ENCODE peak calls at places on chromosome 14, in nine cellular contexts. D, E, X, W, Q, O, M, H and P are unnamed samples.

GRCh38 chr14:80926706-80927384 is 14.7 kb downstream of the CEP128 start:
- DNase-seq in M (peak), O (no peak), D (no peak), H (no peak), W (no peak), E (no peak), X (no peak), Q (no peak), P (no peak)

GRCh38 chr14:72404998-72405397 is 472.8 kb downstream of the RGS6 start:
- DNase-seq in Q (no peak), W (no peak), E (no peak), O (no peak), D (no peak), X (no peak), H (no peak), M (no peak), P (no peak)

GRCh38 chr14:100031506-100032281 is 33.5 kb upstream of the EVL start:
- DNase-seq in H (peak), D (no peak), X (no peak), W (no peak), Q (peak), M (peak), O (peak), E (peak), P (peak)

GRCh38 chr14:51095854-51096823 is 1.2 kb upstream of the TRIM9 start:
- DNase-seq in E (no peak), W (no peak), O (no peak), X (no peak), M (peak), D (no peak), Q (no peak), H (peak), P (peak)

GRCh38 chr14:89212386-89213235 is 204.4 kb downstream of the FOXN3 start:
- DNase-seq in W (no peak), Q (peak), M (no peak), X (no peak), O (no peak), H (peak), E (no peak), D (no peak), P (no peak)

GRCh38 chr14:73731111-73731510 is 16.9 kb upstream of the PNMA1 start:
- DNase-seq in Q (no peak), X (peak), D (no peak), W (no peak), H (peak), M (no peak), O (no peak), E (no peak), P (no peak)

GRCh38 chr14:102778616-102779351 is 1.5 kb downstream of the TRAF3 start:
- DNase-seq in Q (peak), E (no peak), O (no peak), H (no peak), W (no peak), X (no peak), D (no peak), M (peak), P (no peak)

GRCh38 chr14:24879661-24880381 is 170.1 kb downstream of the STXBP6 start:
- DNase-seq in O (no peak), W (no peak), Q (no peak), M (no peak), H (no peak), E (no peak), D (no peak), X (no peak), P (no peak)

GRCh38 chr14:60188115-60188514 is 22.9 kb upstream of the DHRS7 start:
- DNase-seq in M (no peak), W (no peak), X (no peak), Q (no peak), D (no peak), O (no peak), E (no peak), H (no peak), P (no peak)

GRCh38 chr14:95500772-95501401 is 15.6 kb downstream of the SYNE3 start:
- DNase-seq in Q (peak), M (peak), X (no peak), H (peak), D (peak), O (no peak), E (no peak), W (peak), P (no peak)
- TF ChIP-seq CTCF in Q (no peak), M (no peak), X (no peak), H (no peak), D (no peak), O (no peak), E (no peak), W (no peak), P (no peak)

GRCh38 chr14:90759370-90760054 is 56.7 kb downstream of the TTC7B start:
- DNase-seq in D (peak), H (peak), E (no peak), O (no peak), M (no peak), Q (no peak), X (peak), W (no peak), P (no peak)
- TF ChIP-seq POLR2A in D (no peak), H (no peak), E (no peak), O (no peak), M (no peak), Q (no peak), X (no peak), W (no peak), P (no peak)

GRCh38 chr14:21192875-21193535 is 37.1 kb upstream of the OR5AU1 start:
- DNase-seq in D (no peak), X (no peak), H (no peak), O (no peak), M (peak), E (no peak), W (no peak), Q (no peak), P (no peak)

GRCh38 chr14:21191261-21191808 is 35.5 kb upstream of the OR5AU1 start:
- DNase-seq in O (no peak), D (no peak), M (no peak), Q (no peak), X (no peak), W (no peak), E (no peak), H (no peak), P (no peak)

GRCh38 chr14:21191809-21192446 is 36.1 kb upstream of the OR5AU1 start:
- DNase-seq in O (peak), W (peak), Q (no peak), E (no peak), X (peak), H (peak), D (peak), M (no peak), P (peak)

GRCh38 chr14:21194597-21194996 is 38.7 kb upstream of the OR5AU1 start:
- DNase-seq in Q (no peak), D (no peak), O (no peak), E (no peak), W (no peak), X (no peak), H (no peak), M (no peak), P (no peak)

DNA sequence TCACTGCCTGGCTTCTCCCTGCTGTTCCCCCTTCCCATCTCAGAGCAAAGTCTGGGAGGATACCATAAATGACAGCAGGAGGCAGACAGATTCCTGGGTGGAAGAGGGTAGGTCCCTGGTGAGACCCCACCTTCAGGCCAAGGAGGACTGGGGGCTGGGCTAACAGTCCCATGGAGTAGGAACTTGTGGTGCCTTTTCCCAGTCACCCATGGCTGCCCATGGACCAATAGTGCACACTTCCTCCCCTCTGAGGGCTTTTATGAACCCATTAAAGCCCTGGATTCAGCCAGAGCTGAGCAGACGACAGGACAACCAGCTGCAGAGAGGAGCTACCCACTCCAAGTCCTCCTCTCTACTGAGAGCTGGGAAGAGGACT is 36.6 kb upstream of the OR5AU1 start:
- DNase-seq in W (no peak), D (no peak), Q (no peak), X (no peak), H (no peak), E (no peak), M (no peak), O (no peak), P (no peak)
- H3K4me3 ChIP-seq in W (no peak), D (peak), Q (no peak), X (no peak), H (no peak), E (peak), M (peak), O (peak), P (no peak)

GRCh38 chr14:63852817-63853730 is at the start of gene SYNE2:
- DNase-seq in O (peak), E (peak), Q (peak), H (peak), X (peak), D (peak), W (peak), M (peak), P (peak)
- TF ChIP-seq CTCF in O (peak), E (no peak), Q (no peak), H (peak), X (peak), D (no peak), W (peak), M (peak), P (no peak)

GRCh38 chr14:22837059-22837749 is 819 bp downstream of the MMP14 start:
- DNase-seq in D (peak), X (peak), M (peak), E (no peak), W (peak), Q (peak), H (peak), O (peak), P (peak)
- TF ChIP-seq POLR2A in D (no peak), X (peak), M (no peak), E (peak), W (no peak), Q (no peak), H (no peak), O (no peak), P (no peak)

DNA sequence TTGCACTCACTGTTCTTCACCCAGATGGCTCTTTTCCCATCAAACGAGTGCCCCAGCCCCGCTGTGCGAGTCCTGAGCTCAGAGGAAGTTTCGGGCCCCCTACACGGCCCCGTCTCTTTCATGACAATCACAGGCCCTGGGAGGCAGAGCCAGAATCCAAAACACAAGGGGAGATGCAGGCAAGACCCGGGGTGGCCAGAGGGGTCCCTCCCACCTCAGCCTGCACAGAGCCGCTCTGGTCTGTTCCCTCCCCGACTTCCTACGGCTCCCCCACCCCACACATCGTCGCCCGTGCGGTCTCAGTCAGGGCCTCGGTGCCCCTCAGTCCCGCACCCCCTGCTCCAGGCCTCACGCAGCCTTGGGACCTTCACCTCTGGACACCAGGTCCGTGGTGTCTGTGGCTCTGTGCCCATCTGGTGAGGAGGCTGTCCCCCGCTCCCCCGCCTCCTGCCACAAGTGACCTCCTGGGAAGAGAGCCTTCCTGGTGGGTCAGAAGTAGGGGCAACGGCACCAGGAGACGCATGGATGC is 8.9 kb downstream of the GPR132 start:
- DNase-seq in Q (no peak), D (no peak), O (no peak), M (no peak), X (no peak), E (no peak), W (no peak), H (no peak), P (no peak)
- H3K4me3 ChIP-seq in Q (no peak), D (no peak), O (no peak), M (no peak), X (no peak), E (no peak), W (no peak), H (no peak), P (no peak)

DNA sequence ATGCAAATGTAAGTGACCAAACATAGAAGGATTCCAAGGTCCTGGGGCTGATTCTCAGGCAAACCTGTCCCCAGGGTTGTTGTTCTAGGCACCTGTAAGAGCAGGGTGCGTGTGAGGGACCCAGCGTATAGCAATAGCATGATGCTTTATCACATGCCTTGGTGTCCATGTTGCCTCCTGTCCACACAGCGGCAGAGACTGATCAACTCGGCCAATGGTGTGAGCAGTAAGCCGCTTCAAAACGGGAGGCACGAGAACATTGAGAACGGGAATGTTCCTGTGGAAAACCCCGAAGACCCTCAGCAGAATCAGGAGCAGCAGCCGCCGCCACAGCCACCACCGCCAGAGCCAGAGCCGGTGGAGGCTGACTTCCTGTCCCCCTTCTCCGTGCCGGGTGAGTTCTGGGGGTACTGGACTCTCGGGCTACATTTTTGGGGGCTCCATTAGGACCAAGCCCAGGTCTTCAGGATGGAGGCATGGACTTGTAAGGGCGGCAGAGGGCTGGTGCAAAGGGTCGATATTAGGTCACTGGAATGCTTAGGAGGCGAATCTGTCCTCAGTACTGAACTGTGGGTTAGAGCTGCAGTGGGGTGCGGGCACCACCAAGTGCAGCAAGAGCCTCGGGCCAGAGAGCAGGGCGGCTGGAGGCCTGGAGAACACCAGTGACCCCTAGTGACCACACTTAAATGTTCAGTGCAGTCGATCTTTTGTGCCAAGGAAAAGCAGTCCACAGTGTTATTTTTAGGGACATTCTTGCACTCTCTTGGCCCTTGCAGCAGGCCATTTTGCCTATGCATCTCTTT is 57.2 kb upstream of the RIN3 start:
- DNase-seq in D (peak), H (peak), W (no peak), E (no peak), X (peak), O (no peak), Q (peak), M (peak), P (peak)
- TF ChIP-seq CTCF in D (no peak), H (peak), W (peak), E (no peak), X (peak), O (peak), Q (peak), M (peak), P (peak)

GRCh38 chr14:49975799-49976198 is 82.9 kb downstream of the ARF6 start:
- DNase-seq in M (no peak), D (no peak), E (no peak), O (no peak), H (no peak), W (no peak), Q (no peak), X (no peak), P (no peak)

GRCh38 chr14:49975286-49975685 is 82.4 kb downstream of the ARF6 start:
- DNase-seq in H (no peak), Q (peak), E (no peak), X (no peak), M (peak), O (no peak), W (no peak), D (no peak), P (no peak)

GRCh38 chr14:49972840-49973239 is 80.0 kb downstream of the ARF6 start:
- DNase-seq in Q (peak), O (no peak), W (no peak), M (peak), D (peak), H (peak), X (no peak), E (peak), P (peak)

GRCh38 chr14:49980027-49980426 is 87.1 kb downstream of the ARF6 start:
- DNase-seq in O (no peak), M (no peak), H (no peak), E (no peak), W (no peak), D (no peak), X (no peak), Q (no peak), P (no peak)

GRCh38 chr14:49977126-49977841 is 84.4 kb downstream of the ARF6 start:
- DNase-seq in O (no peak), X (no peak), M (no peak), W (no peak), E (no peak), D (no peak), H (no peak), Q (peak), P (no peak)
- TF ChIP-seq POLR2A in O (no peak), X (no peak), M (no peak), W (no peak), E (no peak), D (no peak), H (no peak), Q (no peak), P (no peak)

DNA sequence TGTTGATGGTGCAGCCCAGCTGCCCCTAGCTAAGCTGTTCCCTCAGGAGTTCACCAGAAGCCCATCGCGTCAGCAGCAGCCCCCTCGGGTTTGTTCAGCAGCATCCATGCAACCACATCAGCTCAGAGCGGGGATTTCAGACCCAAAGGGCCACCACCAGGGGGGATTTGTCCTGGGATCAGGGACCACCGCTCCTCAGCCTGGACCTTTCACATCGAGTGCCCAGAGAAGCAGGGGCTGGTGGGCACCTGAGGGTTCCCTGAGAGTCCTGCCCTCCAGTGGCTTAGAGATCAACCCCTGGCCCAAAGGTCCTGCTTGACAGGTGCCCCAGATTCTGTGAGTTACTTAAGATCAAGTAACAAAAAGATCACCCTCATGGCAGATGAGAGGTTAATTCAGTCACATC is 65.9 kb upstream of the C14orf180 start:
- DNase-seq in O (no peak), D (peak), X (no peak), H (peak), Q (no peak), E (no peak), W (no peak), M (no peak), P (no peak)
- H3K4me3 ChIP-seq in O (no peak), D (no peak), X (no peak), H (no peak), Q (no peak), E (no peak), W (no peak), M (no peak), P (no peak)